ENCODE peak calls at places on chromosome 3, in six cellular contexts. D is transverse colon, K is GM12878, Z is tibial nerve, B is upper lobe of left lung, I is H1. M is an unnamed sample. For H3K27me3, the result is how much of the 10 kb centered on the place peaks cover.

GRCh38 chr3:42226470-42227425 is 39.2 kb downstream of the CCK start:
- DNase-seq in D (no peak), K (no peak), Z (no peak), B (no peak), I (no peak), M (no peak)

GRCh38 chr3:142354076-142354475 is 93.8 kb downstream of the XRN1 start:
- DNase-seq in D (no peak), K (no peak), Z (no peak), B (no peak), I (no peak), M (no peak)

GRCh38 chr3:71415708-71416108 is 167.8 kb downstream of the FOXP1 start:
- DNase-seq in D (no peak), K (no peak), Z (no peak), B (no peak), I (no peak), M (no peak)

GRCh38 chr3:138861755-138862333 is 27.1 kb upstream of the PIK3CB start:
- DNase-seq in D (no peak), K (no peak), Z (no peak), B (no peak), I (peak), M (no peak)

GRCh38 chr3:115913069-115913686 is 289.9 kb downstream of the GAP43 start:
- DNase-seq in D (no peak), K (no peak), Z (no peak), B (no peak), I (no peak), M (no peak)

GRCh38 chr3:185789134-185789533 is 35.7 kb downstream of the IGF2BP2 start:
- DNase-seq in D (no peak), K (no peak), Z (no peak), B (no peak), I (no peak), M (no peak)

GRCh38 chr3:134378818-134379217 is 4.6 kb upstream of the AMOTL2 start:
- DNase-seq in D (no peak), K (no peak), Z (no peak), B (no peak), I (peak), M (peak)

GRCh38 chr3:64685331-64685799 is 2.4 kb downstream of the ADAMTS9 start:
- DNase-seq in D (peak), K (no peak), Z (peak), B (peak), I (no peak), M (peak)

GRCh38 chr3:149449799-149450198 is 24.7 kb upstream of the TM4SF4 start:
- DNase-seq in D (no peak), K (no peak), Z (no peak), B (no peak), I (no peak), M (no peak)

GRCh38 chr3:58163234-58163633 is 47.5 kb downstream of the DNASE1L3 start:
- DNase-seq in D (no peak), K (no peak), Z (no peak), B (no peak), I (no peak), M (peak)

GRCh38 chr3:16614033-16615031 is 9.1 kb upstream of the DAZL start:
- DNase-seq in D (no peak), K (no peak), Z (no peak), B (no peak), I (no peak), M (no peak)

GRCh38 chr3:4571690-4572334 is 78.7 kb downstream of the ITPR1 start:
- DNase-seq in D (no peak), K (no peak), Z (no peak), B (no peak), I (no peak), M (no peak)

GRCh38 chr3:195838714-195839113 is 27.0 kb upstream of the MUC4 start:
- DNase-seq in D (no peak), K (no peak), Z (no peak), B (no peak), I (no peak), M (no peak)

GRCh38 chr3:183500981-183501704 is 54.4 kb downstream of the KLHL6 start:
- DNase-seq in D (no peak), K (no peak), Z (no peak), B (no peak), I (no peak), M (no peak)

GRCh38 chr3:171564723-171565122 is 104.5 kb upstream of the TNIK start:
- DNase-seq in D (no peak), K (no peak), Z (no peak), B (no peak), I (no peak), M (no peak)

GRCh38 chr3:64489361-64490044 is 198.3 kb downstream of the ADAMTS9 start:
- DNase-seq in D (peak), K (no peak), Z (no peak), B (peak), I (peak), M (peak)

GRCh38 chr3:21357241-21357640 is 393.8 kb downstream of the ZNF385D start:
- DNase-seq in D (no peak), K (no peak), Z (no peak), B (no peak), I (no peak), M (no peak)

GRCh38 chr3:3531476-3531875 is 267.8 kb upstream of the LRRN1 start:
- DNase-seq in D (no peak), K (no peak), Z (no peak), B (no peak), I (no peak), M (no peak)

GRCh38 chr3:142104763-142105162 is 44.6 kb downstream of the TFDP2 start:
- DNase-seq in D (no peak), K (no peak), Z (no peak), B (no peak), I (no peak), M (no peak)

GRCh38 chr3:14253022-14253761 is 74.6 kb downstream of the LSM3 start:
- DNase-seq in D (peak), K (no peak), Z (peak), B (no peak), I (no peak), M (no peak)

GRCh38 chr3:5187920-5188418 is 462 bp downstream of the EDEM1 start:
- DNase-seq in D (peak), K (no peak), Z (no peak), B (peak), I (peak), M (peak)

GRCh38 chr3:37992271-37993066 is 1.9 kb downstream of the VILL start:
- DNase-seq in D (peak), K (no peak), Z (no peak), B (no peak), I (no peak), M (no peak)

GRCh38 chr3:195732951-195733350 is 12.2 kb downstream of the MUC20 start:
- DNase-seq in D (no peak), K (no peak), Z (no peak), B (peak), I (no peak), M (no peak)

GRCh38 chr3:132756108-132756650 is 34.0 kb upstream of the NPHP3 start:
- DNase-seq in D (no peak), K (no peak), Z (no peak), B (no peak), I (no peak), M (no peak)
- H3K27me3 ChIP-seq in D (under half), K (under half), Z (under half), B (under half), I (under half), M (under half)

DNA sequence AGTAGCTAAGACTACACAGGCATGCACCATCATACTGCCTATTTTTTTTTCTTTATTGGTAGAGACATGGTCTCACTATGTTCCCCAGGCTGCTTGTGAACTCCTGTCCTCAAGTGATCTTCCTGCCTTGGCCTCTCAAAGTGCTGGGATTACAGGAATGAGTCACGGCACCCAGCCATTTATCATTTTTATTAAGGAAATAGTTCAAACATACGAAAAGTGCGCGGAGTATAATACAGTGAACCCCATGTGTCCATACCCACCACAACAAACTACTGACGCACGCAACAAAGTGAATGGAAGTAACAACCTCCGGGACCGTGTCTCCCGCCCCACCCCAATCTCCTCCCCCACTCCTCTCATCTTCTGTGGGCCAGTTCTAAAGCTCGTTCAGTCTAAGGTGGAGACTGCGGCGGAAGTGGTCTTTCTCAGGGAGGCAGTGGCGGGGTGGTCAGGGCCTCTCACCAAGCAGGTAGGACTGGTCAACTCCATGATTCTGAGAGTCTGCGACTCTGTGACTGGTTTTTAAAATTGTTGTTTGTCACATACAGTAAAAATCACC is 42.1 kb downstream of the DNAJB8 start:
- DNase-seq in D (no peak), K (no peak), Z (no peak), B (peak), I (no peak), M (no peak)
- TF ChIP-seq POLR2A in D (no peak), K (no peak), Z (no peak), B (no peak), I (no peak), M (no peak)

DNA sequence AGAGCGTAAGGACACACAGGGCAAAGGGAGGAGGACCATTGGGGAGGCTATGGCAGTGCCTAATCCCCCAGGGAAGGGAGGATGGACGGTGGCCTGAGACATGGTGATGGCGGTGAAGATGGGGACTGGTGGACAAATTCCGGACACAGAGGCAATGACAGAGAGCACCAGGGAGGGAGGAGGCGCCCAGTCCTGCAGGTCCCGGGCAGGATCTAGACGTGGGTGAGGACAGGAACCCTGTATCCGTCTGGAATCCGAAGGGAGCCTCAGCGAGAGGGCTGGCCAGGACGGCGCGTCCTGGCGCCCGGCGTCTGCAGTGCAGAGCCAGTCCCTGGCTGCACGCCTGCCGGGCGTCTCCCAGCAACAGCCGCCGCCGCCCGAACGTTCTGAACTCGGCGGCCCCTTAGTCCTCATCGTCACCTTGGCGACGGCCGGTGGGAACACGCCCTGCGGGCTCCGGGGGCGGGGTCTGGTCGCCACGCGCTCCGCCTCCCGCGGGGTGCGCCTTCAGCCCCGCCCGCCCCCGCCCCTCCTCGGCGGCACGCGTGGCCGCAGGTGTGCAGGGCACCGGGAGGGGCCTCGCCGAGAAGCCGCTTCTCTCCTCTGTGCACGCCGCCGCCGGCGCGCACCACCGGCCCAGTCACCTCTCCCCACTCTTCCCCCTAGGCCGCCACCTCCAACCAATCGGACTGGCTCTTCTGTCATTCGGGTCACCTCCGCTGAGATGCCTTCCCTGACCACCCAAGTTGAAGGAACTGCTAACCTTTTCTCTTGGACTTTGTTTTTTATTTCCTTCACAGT is 11.6 kb downstream of the XIRP1 start:
- DNase-seq in D (peak), K (peak), Z (peak), B (peak), I (peak), M (peak)
- TF ChIP-seq EP300 in D (peak), K (no peak), Z (peak), B (peak), I (no peak), M (no peak)

DNA sequence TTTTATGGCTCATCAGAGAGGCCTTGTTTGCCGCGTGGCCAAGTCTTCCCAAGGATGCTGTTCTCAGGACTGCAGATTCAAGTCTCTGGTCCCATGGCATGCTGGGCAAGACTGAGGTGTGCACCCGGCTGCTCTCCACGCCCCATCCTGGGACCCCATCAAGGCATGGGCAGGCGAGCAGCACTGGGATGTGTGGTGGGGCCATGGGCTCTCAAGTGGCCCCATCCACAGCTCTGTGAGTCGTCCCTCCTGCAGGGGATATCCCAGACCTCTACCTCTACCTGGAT is 13.1 kb upstream of the GP9 start:
- DNase-seq in D (no peak), K (no peak), Z (no peak), B (peak), I (no peak), M (no peak)
- H3K27me3 ChIP-seq in D (under half), K (under half), Z (under half), B (under half), I (under half), M (under half)

M was measured in ovary.